ENCODE peak calls at places on chromosomes 6 and 20, in four cellular contexts. P is spleen, Q is aorta, Y is posterior cingulate gyrus. M is an unnamed sample.

GRCh38 chr6:91704531-91704930 is 1117.7 kb upstream of the MAP3K7 start:
- DNase-seq in P (no peak), Q (no peak), Y (no peak), M (no peak)

GRCh38 chr6:128350416-128351254 is 169.8 kb downstream of the PTPRK start:
- DNase-seq in P (no peak), Q (no peak), Y (no peak), M (no peak)

GRCh38 chr6:10882654-10883053 is 813 bp upstream of the GCM2 start:
- DNase-seq in P (no peak), Q (no peak), Y (no peak), M (no peak)

GRCh38 chr20:59837623-59838394 is 95.6 kb downstream of the SYCP2 start:
- DNase-seq in P (no peak), Q (no peak), Y (no peak), M (no peak)

GRCh38 chr6:47098570-47098993 is 56.5 kb upstream of the ADGRF1 start:
- DNase-seq in P (no peak), Q (no peak), Y (no peak), M (no peak)

GRCh38 chr6:29483735-29484134 is 4.0 kb downstream of the MAS1L start:
- DNase-seq in P (no peak), Q (no peak), Y (no peak), M (no peak)

GRCh38 chr20:23106271-23106851 is 20.2 kb upstream of the CD93 start:
- DNase-seq in P (peak; percentile 79), Q (no peak), Y (no peak), M (no peak)

GRCh38 chr6:127539292-127539691 is 20.2 kb upstream of the MTCL3 start:
- DNase-seq in P (no peak), Q (no peak), Y (no peak), M (no peak)

GRCh38 chr6:125002090-125002741 is 40.0 kb downstream of the RNF217 start:
- DNase-seq in P (no peak), Q (no peak), Y (no peak), M (no peak)

GRCh38 chr6:128719786-128720185 is 163.2 kb upstream of the LAMA2 start:
- DNase-seq in P (no peak), Q (no peak), Y (no peak), M (no peak)

GRCh38 chr6:6436946-6437345 is 116.5 kb upstream of the F13A1 start:
- DNase-seq in P (no peak), Q (no peak), Y (no peak), M (no peak)

GRCh38 chr6:29737707-29738630 is 14.7 kb downstream of the HLA-F start:
- DNase-seq in P (peak; percentile 88), Q (peak; percentile 73), Y (no peak), M (peak; percentile 65)

GRCh38 chr20:31974975-31975481 is 7.1 kb downstream of the XKR7 start:
- DNase-seq in P (no peak), Q (no peak), Y (no peak), M (no peak)

GRCh38 chr20:44215125-44215524 is 4.6 kb upstream of the OSER1 start:
- DNase-seq in P (peak; percentile 87), Q (peak; percentile 83), Y (peak; percentile 91), M (peak; percentile 70)

GRCh38 chr6:33694401-33694931 is 17.0 kb downstream of the UQCC2 start:
- DNase-seq in P (peak; percentile 87), Q (no peak), Y (peak; percentile 78), M (peak; percentile 31)

GRCh38 chr6:52027699-52028098 is 59.7 kb downstream of the PKHD1 start:
- DNase-seq in P (no peak), Q (no peak), Y (no peak), M (no peak)

GRCh38 chr6:30875244-30876038 is 8.9 kb upstream of the DDR1 start:
- DNase-seq in P (no peak), Q (no peak), Y (no peak), M (no peak)

GRCh38 chr20:4573564-4574355 is 147.9 kb upstream of the PRND start:
- DNase-seq in P (no peak), Q (peak; percentile 47), Y (no peak), M (no peak)

GRCh38 chr20:25750765-25751696 is 54.4 kb upstream of the ZNF337 start:
- DNase-seq in P (peak; percentile 86), Q (peak; percentile 59), Y (peak; percentile 77), M (peak; percentile 46)

GRCh38 chr6:33716890-33717632 is 5.6 kb upstream of the UQCC2 start:
- DNase-seq in P (peak; percentile 17), Q (no peak), Y (peak; percentile 7), M (no peak)

GRCh38 chr6:37525460-37526357 is 26.0 kb upstream of the CCDC167 start:
- DNase-seq in P (no peak), Q (no peak), Y (peak; percentile 12), M (no peak)

GRCh38 chr6:130282234-130282995 is 59.7 kb upstream of the SAMD3 start:
- DNase-seq in P (no peak), Q (no peak), Y (no peak), M (peak; percentile 43)

GRCh38 chr6:36627801-36628246 is 33.7 kb downstream of the SRSF3 start:
- DNase-seq in P (peak; percentile 79), Q (peak; percentile 87), Y (peak; percentile 37), M (no peak)

GRCh38 chr6:111487656-111488055 is 4.6 kb upstream of the REV3L start:
- DNase-seq in P (no peak), Q (no peak), Y (no peak), M (no peak)

GRCh38 chr20:35503841-35504460 is 25.5 kb downstream of the C20orf173 start:
- DNase-seq in P (no peak), Q (no peak), Y (peak; percentile 80), M (no peak)

GRCh38 chr20:58697867-58698703 is 5.5 kb downstream of the NPEPL1 start:
- DNase-seq in P (peak; percentile 60), Q (no peak), Y (no peak), M (no peak)

M was measured in effector memory CD8-positive, alpha-beta T cell.